ENCODE peak calls at places on chromosomes 11 and 22, in eight cellular contexts. Y is stimulated activated CD4-positive, alpha-beta T cell treated with anti-CD3 and anti-CD28 coated beads, Interleukin-4, amount 100 ng/mL, for 1 hour; P is mucosa of descending colon; O is body of pancreas; F is H54; K is RCC 7860; E is HEK293T; Z is 8988T. N is an unnamed sample.

GRCh38 chr11:120832609-120833221 is 191.2 kb upstream of the TBCEL start:
- DNase-seq in Y (no peak), P (no peak), O (no peak), F (no peak), K (no peak), E (no peak), Z (no peak), N (no peak)

GRCh38 chr11:118226294-118226693 is 1.5 kb upstream of the JAML start:
- DNase-seq in Y (no peak), P (no peak), O (no peak), F (no peak), K (no peak), E (no peak), Z (no peak), N (no peak)

GRCh38 chr11:68976095-68976494 is 4.7 kb downstream of the MRGPRD start:
- DNase-seq in Y (no peak), P (no peak), O (no peak), F (no peak), K (no peak), E (no peak), Z (no peak), N (no peak)

GRCh38 chr11:115488945-115489344 is 15.3 kb downstream of the CADM1 start:
- DNase-seq in Y (no peak), P (no peak), O (no peak), F (no peak), K (peak; percentile 93), E (no peak), Z (no peak), N (no peak)

GRCh38 chr11:115682101-115682500 is 177.9 kb upstream of the CADM1 start:
- DNase-seq in Y (no peak), P (no peak), O (no peak), F (no peak), K (no peak), E (no peak), Z (no peak), N (no peak)

GRCh38 chr11:61532136-61533038 is 23.8 kb downstream of the LRRC10B start:
- DNase-seq in Y (peak; percentile 45), P (peak; percentile 72), O (peak; percentile 49), F (peak; percentile 78), K (peak; percentile 5), E (peak; percentile 83), Z (peak; percentile 98), N (peak; percentile 40)

GRCh38 chr22:41589260-41589600 is 410 bp downstream of the PMM1 start:
- DNase-seq in Y (peak; percentile 18), P (no peak), O (peak; percentile 49), F (no peak), K (no peak), E (no peak), Z (no peak), N (peak; percentile 31)

GRCh38 chr11:47992959-47993820 is 12.8 kb downstream of the PTPRJ start:
- DNase-seq in Y (no peak), P (no peak), O (no peak), F (peak; percentile 83), K (peak; percentile 96), E (no peak), Z (no peak), N (no peak)

GRCh38 chr11:1926156-1927031 is 6.9 kb downstream of the TNNT3 start:
- DNase-seq in Y (no peak), P (no peak), O (no peak), F (no peak), K (no peak), E (no peak), Z (no peak), N (no peak)

GRCh38 chr11:12303431-12304149 is 73.8 kb upstream of the PARVA start:
- DNase-seq in Y (no peak), P (no peak), O (no peak), F (no peak), K (no peak), E (no peak), Z (no peak), N (no peak)

GRCh38 chr11:67014343-67014742 is 8.6 kb upstream of the SYT12 start:
- DNase-seq in Y (no peak), P (no peak), O (no peak), F (no peak), K (no peak), E (no peak), Z (no peak), N (no peak)

GRCh38 chr11:2662024-2662312 is 37.8 kb downstream of the KCNQ1OT1 start:
- DNase-seq in Y (no peak), P (no peak), O (no peak), F (no peak), K (no peak), E (no peak), Z (no peak), N (peak; percentile 19)

GRCh38 chr22:22903355-22903777 is 15.8 kb downstream of the IGLL5 start:
- DNase-seq in Y (no peak), P (no peak), O (no peak), F (no peak), K (no peak), E (no peak), Z (no peak), N (no peak)

GRCh38 chr22:37141971-37142647 is 7.6 kb downstream of the IL2RB start:
- DNase-seq in Y (no peak), P (no peak), O (no peak), F (no peak), K (no peak), E (no peak), Z (no peak), N (no peak)

GRCh38 chr22:31995807-31996206 is 47.3 kb upstream of the SLC5A1 start:
- DNase-seq in Y (no peak), P (no peak), O (no peak), F (no peak), K (no peak), E (no peak), Z (no peak), N (no peak)

GRCh38 chr11:111852103-111852502 is 19.3 kb downstream of the ALG9 start:
- DNase-seq in Y (no peak), P (no peak), O (no peak), F (no peak), K (no peak), E (no peak), Z (no peak), N (no peak)

GRCh38 chr11:80365980-80366379 is 925.1 kb upstream of the TENM4 start:
- DNase-seq in Y (no peak), P (no peak), O (no peak), F (no peak), K (no peak), E (no peak), Z (no peak), N (no peak)

GRCh38 chr22:45450931-45451651 is 37.6 kb downstream of the RIBC2 start:
- DNase-seq in Y (no peak), P (no peak), O (no peak), F (no peak), K (no peak), E (no peak), Z (no peak), N (no peak)

GRCh38 chr22:44758354-44758969 is 6.1 kb downstream of the ARHGAP8 start:
- DNase-seq in Y (no peak), P (no peak), O (no peak), F (no peak), K (peak; percentile 12), E (no peak), Z (no peak), N (no peak)

GRCh38 chr22:28955817-28956216 is 72.4 kb downstream of the ZNRF3 start:
- DNase-seq in Y (peak; percentile 49), P (no peak), O (no peak), F (no peak), K (no peak), E (no peak), Z (no peak), N (peak; percentile 27)

GRCh38 chr11:65262775-65263174 is 1.0 kb downstream of the POLA2 start:
- DNase-seq in Y (no peak), P (no peak), O (no peak), F (no peak), K (no peak), E (no peak), Z (no peak), N (no peak)